ENCODE peak calls at places on chromosomes 2 and 18, in nine cellular contexts. One of them, this sample, is unnamed.

GRCh38 chr18:8994603-8995002 is 107.9 kb upstream of the NDUFV2 start:
- DNase-seq in activated T-cell treated with anti-CD3 and anti-CD28 coated beads, Interleukin-2, amount 50 U/mL, for 48 hours: no peak
- DNase-seq in cardiac muscle cell: no peak
- DNase-seq in amniotic stem cell: no peak
- DNase-seq in stimulated activated CD8-positive, alpha-beta memory T cell treated with anti-CD3 and anti-CD28 coated beads, Interleukin-7, amount 100 ng/mL, for 1 hour: no peak
- DNase-seq in fibroblast of pulmonary artery: no peak
- DNase-seq in fibroblast of gingiva: no peak
- DNase-seq in stomach: no peak
- DNase-seq in activated naive CD4-positive, alpha-beta T cell: no peak
- DNase-seq in this sample: no peak

GRCh38 chr2:201466050-201466660 is 14.6 kb downstream of the STRADB start:
- DNase-seq in stomach: no peak
- DNase-seq in activated T-cell treated with anti-CD3 and anti-CD28 coated beads, Interleukin-2, amount 50 U/mL, for 48 hours: no peak
- DNase-seq in cardiac muscle cell: no peak
- DNase-seq in fibroblast of pulmonary artery: peak
- DNase-seq in stimulated activated CD8-positive, alpha-beta memory T cell treated with anti-CD3 and anti-CD28 coated beads, Interleukin-7, amount 100 ng/mL, for 1 hour: no peak
- DNase-seq in activated naive CD4-positive, alpha-beta T cell: no peak
- DNase-seq in fibroblast of gingiva: peak
- DNase-seq in amniotic stem cell: peak
- DNase-seq in this sample: no peak

GRCh38 chr2:230068658-230069080 is at the start of gene SLC16A14:
- DNase-seq in fibroblast of pulmonary artery: peak
- DNase-seq in fibroblast of gingiva: peak
- DNase-seq in stimulated activated CD8-positive, alpha-beta memory T cell treated with anti-CD3 and anti-CD28 coated beads, Interleukin-7, amount 100 ng/mL, for 1 hour: no peak
- DNase-seq in stomach: no peak
- DNase-seq in amniotic stem cell: peak
- DNase-seq in cardiac muscle cell: peak
- DNase-seq in activated naive CD4-positive, alpha-beta T cell: no peak
- DNase-seq in activated T-cell treated with anti-CD3 and anti-CD28 coated beads, Interleukin-2, amount 50 U/mL, for 48 hours: peak
- DNase-seq in this sample: no peak

GRCh38 chr2:182852090-182852489 is 14.3 kb downstream of the FRZB start:
- DNase-seq in fibroblast of gingiva: no peak
- DNase-seq in stimulated activated CD8-positive, alpha-beta memory T cell treated with anti-CD3 and anti-CD28 coated beads, Interleukin-7, amount 100 ng/mL, for 1 hour: no peak
- DNase-seq in activated naive CD4-positive, alpha-beta T cell: no peak
- DNase-seq in amniotic stem cell: no peak
- DNase-seq in stomach: no peak
- DNase-seq in fibroblast of pulmonary artery: no peak
- DNase-seq in cardiac muscle cell: peak
- DNase-seq in activated T-cell treated with anti-CD3 and anti-CD28 coated beads, Interleukin-2, amount 50 U/mL, for 48 hours: no peak
- DNase-seq in this sample: no peak

GRCh38 chr2:56127013-56127772 is 56.6 kb upstream of the CCDC85A start:
- DNase-seq in fibroblast of gingiva: no peak
- DNase-seq in activated naive CD4-positive, alpha-beta T cell: no peak
- DNase-seq in stomach: no peak
- DNase-seq in stimulated activated CD8-positive, alpha-beta memory T cell treated with anti-CD3 and anti-CD28 coated beads, Interleukin-7, amount 100 ng/mL, for 1 hour: no peak
- DNase-seq in activated T-cell treated with anti-CD3 and anti-CD28 coated beads, Interleukin-2, amount 50 U/mL, for 48 hours: no peak
- DNase-seq in cardiac muscle cell: no peak
- DNase-seq in fibroblast of pulmonary artery: no peak
- DNase-seq in amniotic stem cell: no peak
- DNase-seq in this sample: no peak

GRCh38 chr2:212532585-212532984 is 6.0 kb downstream of the ERBB4 start:
- DNase-seq in amniotic stem cell: no peak
- DNase-seq in fibroblast of gingiva: no peak
- DNase-seq in stomach: no peak
- DNase-seq in activated T-cell treated with anti-CD3 and anti-CD28 coated beads, Interleukin-2, amount 50 U/mL, for 48 hours: no peak
- DNase-seq in fibroblast of pulmonary artery: no peak
- DNase-seq in cardiac muscle cell: no peak
- DNase-seq in stimulated activated CD8-positive, alpha-beta memory T cell treated with anti-CD3 and anti-CD28 coated beads, Interleukin-7, amount 100 ng/mL, for 1 hour: no peak
- DNase-seq in activated naive CD4-positive, alpha-beta T cell: no peak
- DNase-seq in this sample: no peak

GRCh38 chr18:63676927-63677326 is 15.2 kb upstream of the SERPINB3 start:
- DNase-seq in amniotic stem cell: no peak
- DNase-seq in stomach: no peak
- DNase-seq in fibroblast of pulmonary artery: no peak
- DNase-seq in fibroblast of gingiva: no peak
- DNase-seq in stimulated activated CD8-positive, alpha-beta memory T cell treated with anti-CD3 and anti-CD28 coated beads, Interleukin-7, amount 100 ng/mL, for 1 hour: no peak
- DNase-seq in activated T-cell treated with anti-CD3 and anti-CD28 coated beads, Interleukin-2, amount 50 U/mL, for 48 hours: no peak
- DNase-seq in cardiac muscle cell: no peak
- DNase-seq in activated naive CD4-positive, alpha-beta T cell: no peak
- DNase-seq in this sample: no peak

GRCh38 chr2:231714639-231715498 is 6.5 kb downstream of the PTMA start:
- DNase-seq in cardiac muscle cell: peak
- DNase-seq in fibroblast of pulmonary artery: peak
- DNase-seq in amniotic stem cell: peak
- DNase-seq in stimulated activated CD8-positive, alpha-beta memory T cell treated with anti-CD3 and anti-CD28 coated beads, Interleukin-7, amount 100 ng/mL, for 1 hour: peak
- DNase-seq in fibroblast of gingiva: peak
- DNase-seq in activated T-cell treated with anti-CD3 and anti-CD28 coated beads, Interleukin-2, amount 50 U/mL, for 48 hours: peak
- DNase-seq in stomach: peak
- DNase-seq in activated naive CD4-positive, alpha-beta T cell: peak
- DNase-seq in this sample: peak

GRCh38 chr2:96374211-96374951 is 38.8 kb downstream of the NCAPH start:
- DNase-seq in fibroblast of pulmonary artery: peak
- DNase-seq in cardiac muscle cell: peak
- DNase-seq in activated T-cell treated with anti-CD3 and anti-CD28 coated beads, Interleukin-2, amount 50 U/mL, for 48 hours: no peak
- DNase-seq in fibroblast of gingiva: peak
- DNase-seq in activated naive CD4-positive, alpha-beta T cell: no peak
- DNase-seq in stimulated activated CD8-positive, alpha-beta memory T cell treated with anti-CD3 and anti-CD28 coated beads, Interleukin-7, amount 100 ng/mL, for 1 hour: no peak
- DNase-seq in amniotic stem cell: no peak
- DNase-seq in stomach: peak
- DNase-seq in this sample: peak

GRCh38 chr2:223735035-223735640 is 102.2 kb downstream of the AP1S3 start:
- DNase-seq in activated naive CD4-positive, alpha-beta T cell: no peak
- DNase-seq in stomach: no peak
- DNase-seq in fibroblast of pulmonary artery: peak
- DNase-seq in stimulated activated CD8-positive, alpha-beta memory T cell treated with anti-CD3 and anti-CD28 coated beads, Interleukin-7, amount 100 ng/mL, for 1 hour: no peak
- DNase-seq in amniotic stem cell: no peak
- DNase-seq in fibroblast of gingiva: peak
- DNase-seq in activated T-cell treated with anti-CD3 and anti-CD28 coated beads, Interleukin-2, amount 50 U/mL, for 48 hours: no peak
- DNase-seq in cardiac muscle cell: no peak
- DNase-seq in this sample: no peak

GRCh38 chr2:39697480-39697879 is 31.8 kb downstream of the TMEM178A start:
- DNase-seq in fibroblast of gingiva: no peak
- DNase-seq in amniotic stem cell: no peak
- DNase-seq in stimulated activated CD8-positive, alpha-beta memory T cell treated with anti-CD3 and anti-CD28 coated beads, Interleukin-7, amount 100 ng/mL, for 1 hour: no peak
- DNase-seq in fibroblast of pulmonary artery: no peak
- DNase-seq in stomach: no peak
- DNase-seq in activated T-cell treated with anti-CD3 and anti-CD28 coated beads, Interleukin-2, amount 50 U/mL, for 48 hours: no peak
- DNase-seq in cardiac muscle cell: peak
- DNase-seq in activated naive CD4-positive, alpha-beta T cell: no peak
- DNase-seq in this sample: no peak

GRCh38 chr2:208360259-208361076 is 46.1 kb upstream of the PTH2R start:
- DNase-seq in stomach: no peak
- DNase-seq in activated naive CD4-positive, alpha-beta T cell: no peak
- DNase-seq in amniotic stem cell: no peak
- DNase-seq in stimulated activated CD8-positive, alpha-beta memory T cell treated with anti-CD3 and anti-CD28 coated beads, Interleukin-7, amount 100 ng/mL, for 1 hour: no peak
- DNase-seq in fibroblast of gingiva: no peak
- DNase-seq in cardiac muscle cell: no peak
- DNase-seq in fibroblast of pulmonary artery: no peak
- DNase-seq in activated T-cell treated with anti-CD3 and anti-CD28 coated beads, Interleukin-2, amount 50 U/mL, for 48 hours: no peak
- DNase-seq in this sample: no peak

GRCh38 chr2:191917967-191918651 is 71.2 kb upstream of the CAVIN2 start:
- DNase-seq in fibroblast of gingiva: peak
- DNase-seq in cardiac muscle cell: no peak
- DNase-seq in stomach: no peak
- DNase-seq in amniotic stem cell: no peak
- DNase-seq in stimulated activated CD8-positive, alpha-beta memory T cell treated with anti-CD3 and anti-CD28 coated beads, Interleukin-7, amount 100 ng/mL, for 1 hour: no peak
- DNase-seq in fibroblast of pulmonary artery: no peak
- DNase-seq in activated naive CD4-positive, alpha-beta T cell: no peak
- DNase-seq in activated T-cell treated with anti-CD3 and anti-CD28 coated beads, Interleukin-2, amount 50 U/mL, for 48 hours: no peak
- DNase-seq in this sample: no peak

GRCh38 chr2:17871639-17872038 is 6.8 kb upstream of the KCNS3 start:
- DNase-seq in fibroblast of pulmonary artery: no peak
- DNase-seq in cardiac muscle cell: no peak
- DNase-seq in amniotic stem cell: no peak
- DNase-seq in fibroblast of gingiva: no peak
- DNase-seq in activated T-cell treated with anti-CD3 and anti-CD28 coated beads, Interleukin-2, amount 50 U/mL, for 48 hours: no peak
- DNase-seq in stomach: no peak
- DNase-seq in activated naive CD4-positive, alpha-beta T cell: no peak
- DNase-seq in stimulated activated CD8-positive, alpha-beta memory T cell treated with anti-CD3 and anti-CD28 coated beads, Interleukin-7, amount 100 ng/mL, for 1 hour: no peak
- DNase-seq in this sample: no peak

GRCh38 chr18:3910507-3910906 is 460.5 kb downstream of the TGIF1 start:
- DNase-seq in cardiac muscle cell: no peak
- DNase-seq in stimulated activated CD8-positive, alpha-beta memory T cell treated with anti-CD3 and anti-CD28 coated beads, Interleukin-7, amount 100 ng/mL, for 1 hour: no peak
- DNase-seq in amniotic stem cell: no peak
- DNase-seq in activated T-cell treated with anti-CD3 and anti-CD28 coated beads, Interleukin-2, amount 50 U/mL, for 48 hours: no peak
- DNase-seq in fibroblast of gingiva: no peak
- DNase-seq in fibroblast of pulmonary artery: no peak
- DNase-seq in activated naive CD4-positive, alpha-beta T cell: no peak
- DNase-seq in stomach: no peak
- DNase-seq in this sample: no peak

GRCh38 chr18:62450546-62451395 is 72.1 kb upstream of the ZCCHC2 start:
- DNase-seq in fibroblast of pulmonary artery: peak
- DNase-seq in stomach: peak
- DNase-seq in cardiac muscle cell: peak
- DNase-seq in fibroblast of gingiva: peak
- DNase-seq in amniotic stem cell: peak
- DNase-seq in activated naive CD4-positive, alpha-beta T cell: no peak
- DNase-seq in activated T-cell treated with anti-CD3 and anti-CD28 coated beads, Interleukin-2, amount 50 U/mL, for 48 hours: no peak
- DNase-seq in stimulated activated CD8-positive, alpha-beta memory T cell treated with anti-CD3 and anti-CD28 coated beads, Interleukin-7, amount 100 ng/mL, for 1 hour: no peak
- DNase-seq in this sample: no peak

GRCh38 chr2:219181531-219181930 is 3.5 kb downstream of the RETREG2 start:
- DNase-seq in cardiac muscle cell: no peak
- DNase-seq in stimulated activated CD8-positive, alpha-beta memory T cell treated with anti-CD3 and anti-CD28 coated beads, Interleukin-7, amount 100 ng/mL, for 1 hour: no peak
- DNase-seq in activated T-cell treated with anti-CD3 and anti-CD28 coated beads, Interleukin-2, amount 50 U/mL, for 48 hours: no peak
- DNase-seq in activated naive CD4-positive, alpha-beta T cell: no peak
- DNase-seq in stomach: no peak
- DNase-seq in fibroblast of pulmonary artery: no peak
- DNase-seq in fibroblast of gingiva: no peak
- DNase-seq in amniotic stem cell: no peak
- DNase-seq in this sample: no peak

GRCh38 chr2:58594175-58594574 is 353.1 kb upstream of the FANCL start:
- DNase-seq in stomach: no peak
- DNase-seq in activated T-cell treated with anti-CD3 and anti-CD28 coated beads, Interleukin-2, amount 50 U/mL, for 48 hours: no peak
- DNase-seq in fibroblast of pulmonary artery: no peak
- DNase-seq in cardiac muscle cell: no peak
- DNase-seq in fibroblast of gingiva: no peak
- DNase-seq in stimulated activated CD8-positive, alpha-beta memory T cell treated with anti-CD3 and anti-CD28 coated beads, Interleukin-7, amount 100 ng/mL, for 1 hour: no peak
- DNase-seq in activated naive CD4-positive, alpha-beta T cell: no peak
- DNase-seq in amniotic stem cell: no peak
- DNase-seq in this sample: no peak

GRCh38 chr18:28834889-28835288 is 658.0 kb upstream of the CDH2 start:
- DNase-seq in amniotic stem cell: peak
- DNase-seq in activated naive CD4-positive, alpha-beta T cell: no peak
- DNase-seq in cardiac muscle cell: no peak
- DNase-seq in fibroblast of gingiva: peak
- DNase-seq in stimulated activated CD8-positive, alpha-beta memory T cell treated with anti-CD3 and anti-CD28 coated beads, Interleukin-7, amount 100 ng/mL, for 1 hour: no peak
- DNase-seq in stomach: no peak
- DNase-seq in activated T-cell treated with anti-CD3 and anti-CD28 coated beads, Interleukin-2, amount 50 U/mL, for 48 hours: no peak
- DNase-seq in fibroblast of pulmonary artery: peak
- DNase-seq in this sample: no peak

GRCh38 chr2:236061899-236062298 is 106.3 kb downstream of the GBX2 start:
- DNase-seq in fibroblast of gingiva: no peak
- DNase-seq in activated T-cell treated with anti-CD3 and anti-CD28 coated beads, Interleukin-2, amount 50 U/mL, for 48 hours: no peak
- DNase-seq in activated naive CD4-positive, alpha-beta T cell: no peak
- DNase-seq in stomach: no peak
- DNase-seq in amniotic stem cell: no peak
- DNase-seq in cardiac muscle cell: no peak
- DNase-seq in fibroblast of pulmonary artery: no peak
- DNase-seq in stimulated activated CD8-positive, alpha-beta memory T cell treated with anti-CD3 and anti-CD28 coated beads, Interleukin-7, amount 100 ng/mL, for 1 hour: no peak
- DNase-seq in this sample: no peak

GRCh38 chr2:164642268-164642667 is 21.0 kb upstream of the GRB14 start:
- DNase-seq in amniotic stem cell: no peak
- DNase-seq in stimulated activated CD8-positive, alpha-beta memory T cell treated with anti-CD3 and anti-CD28 coated beads, Interleukin-7, amount 100 ng/mL, for 1 hour: no peak
- DNase-seq in fibroblast of pulmonary artery: no peak
- DNase-seq in activated T-cell treated with anti-CD3 and anti-CD28 coated beads, Interleukin-2, amount 50 U/mL, for 48 hours: no peak
- DNase-seq in stomach: no peak
- DNase-seq in cardiac muscle cell: no peak
- DNase-seq in activated naive CD4-positive, alpha-beta T cell: no peak
- DNase-seq in fibroblast of gingiva: no peak
- DNase-seq in this sample: no peak

GRCh38 chr2:42848270-42848669 is 55.9 kb upstream of the HAAO start:
- DNase-seq in fibroblast of gingiva: peak
- DNase-seq in stomach: no peak
- DNase-seq in activated naive CD4-positive, alpha-beta T cell: no peak
- DNase-seq in activated T-cell treated with anti-CD3 and anti-CD28 coated beads, Interleukin-2, amount 50 U/mL, for 48 hours: no peak
- DNase-seq in amniotic stem cell: no peak
- DNase-seq in stimulated activated CD8-positive, alpha-beta memory T cell treated with anti-CD3 and anti-CD28 coated beads, Interleukin-7, amount 100 ng/mL, for 1 hour: no peak
- DNase-seq in fibroblast of pulmonary artery: no peak
- DNase-seq in cardiac muscle cell: no peak
- DNase-seq in this sample: no peak